ENCODE peak calls at places on chromosomes 2 and 18, in seven cellular contexts. R is PC-3, J is spleen, W is fibroblast of lung, S is GM23338, P is PC-9, I is left ventricle myocardium inferior. Z is an unnamed sample.

GRCh38 chr2:16246911-16247310 is 306.6 kb downstream of the MYCN start:
- DNase-seq in R (no peak), J (no peak), I (no peak), S (no peak), W (no peak), P (no peak), Z (no peak)

GRCh38 chr2:8677646-8678592 is 3.9 kb upstream of the ID2 start:
- DNase-seq in R (peak), J (peak), S (peak), P (no peak), W (peak), I (peak), Z (no peak)

GRCh38 chr2:231370749-231371429 is 24.6 kb upstream of the B3GNT7 start:
- DNase-seq in R (no peak), P (no peak), J (peak), S (peak), I (no peak), W (no peak), Z (no peak)

GRCh38 chr18:50429207-50429948 is 54.5 kb downstream of the SKA1 start:
- DNase-seq in R (peak), S (peak), J (no peak), I (no peak), P (no peak), W (peak), Z (no peak)

GRCh38 chr2:150860301-150860700 is 372.8 kb upstream of the RND3 start:
- DNase-seq in R (peak), I (no peak), J (no peak), P (no peak), W (no peak), S (no peak), Z (no peak)

GRCh38 chr2:156379069-156379468 is 46.5 kb upstream of the NR4A2 start:
- DNase-seq in S (no peak), W (no peak), R (no peak), P (no peak), I (no peak), J (no peak), Z (no peak)

GRCh38 chr2:3186766-3187165 is 190.9 kb downstream of the EIPR1 start:
- DNase-seq in R (no peak), S (no peak), J (peak), W (no peak), P (no peak), I (no peak), Z (no peak)

GRCh38 chr2:240463274-240463865 is 27.9 kb downstream of the GPC1 start:
- DNase-seq in W (no peak), I (peak), P (no peak), S (no peak), J (peak), R (no peak), Z (no peak)

GRCh38 chr18:7617738-7618422 is 50.8 kb downstream of the PTPRM start:
- DNase-seq in R (no peak), S (peak), P (no peak), J (no peak), W (peak), I (no peak), Z (no peak)

GRCh38 chr2:190882831-190883582 is 2.4 kb downstream of the GLS start:
- DNase-seq in R (peak), P (no peak), J (no peak), W (no peak), I (no peak), S (no peak), Z (no peak)

GRCh38 chr2:176470713-176471112 is 201.5 kb downstream of the MTX2 start:
- DNase-seq in P (no peak), S (no peak), W (no peak), J (no peak), I (no peak), R (no peak), Z (no peak)

GRCh38 chr2:190320696-190321095 is 1.1 kb upstream of the HIBCH start:
- DNase-seq in I (no peak), W (no peak), R (no peak), S (no peak), P (no peak), J (no peak), Z (no peak)

GRCh38 chr2:216622526-216622925 is 10.7 kb upstream of the IGFBP2 start:
- DNase-seq in S (no peak), I (no peak), J (no peak), W (no peak), R (no peak), P (no peak), Z (no peak)

GRCh38 chr2:190846746-190847145 is 33.9 kb upstream of the GLS start:
- DNase-seq in J (no peak), R (peak), P (peak), S (no peak), W (no peak), I (no peak), Z (no peak)

GRCh38 chr2:118847447-118848172 is at the start of gene EN1:
- DNase-seq in I (no peak), P (no peak), J (no peak), S (peak), W (peak), R (peak), Z (no peak)

GRCh38 chr2:63052411-63053234 is 2.0 kb downstream of the OTX1 start:
- DNase-seq in J (no peak), S (peak), P (no peak), W (no peak), I (no peak), R (no peak), Z (no peak)

GRCh38 chr18:48543228-48543627 is 4.4 kb downstream of the CTIF start:
- DNase-seq in R (peak), I (no peak), P (peak), J (no peak), W (no peak), S (peak), Z (no peak)

GRCh38 chr2:138035597-138036217 is 71.4 kb downstream of the HNMT start:
- DNase-seq in R (no peak), J (no peak), W (peak), S (no peak), P (peak), I (no peak), Z (no peak)

GRCh38 chr2:208250401-208250800 is 4.5 kb downstream of the IDH1 start:
- DNase-seq in J (no peak), I (no peak), P (peak), R (peak), S (no peak), W (peak), Z (no peak)

GRCh38 chr2:226423498-226423960 is 376.1 kb downstream of the IRS1 start:
- DNase-seq in R (peak), J (peak), I (no peak), W (peak), S (no peak), P (no peak), Z (peak)

GRCh38 chr2:136118819-136119716 is 1.1 kb upstream of the CXCR4 start:
- DNase-seq in P (no peak), I (peak), J (peak), S (peak), W (no peak), R (no peak), Z (peak)

DNA sequence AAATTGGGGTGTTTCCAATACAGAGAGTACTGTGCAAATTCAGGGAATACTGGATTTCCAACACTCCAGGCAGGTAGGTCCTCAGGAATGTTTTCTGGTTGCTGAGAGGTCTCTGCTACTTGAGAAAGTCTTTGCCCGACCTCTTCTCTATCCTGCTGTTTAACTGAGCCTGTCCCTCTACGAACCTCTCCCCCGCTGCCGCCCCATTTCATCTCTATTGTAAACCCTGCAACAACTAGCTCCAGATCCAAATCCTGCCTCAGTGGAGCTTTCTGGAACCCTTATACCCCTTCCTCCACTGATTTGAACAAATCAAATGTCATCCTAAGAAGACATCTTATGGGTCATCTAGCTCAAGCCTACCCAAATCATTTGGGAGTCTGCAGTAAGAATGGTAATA is 1.3 kb downstream of the EIF4E2 start:
- DNase-seq in S (no peak), W (no peak), I (no peak), J (no peak), R (no peak), P (no peak), Z (no peak)
- H3K4me3 ChIP-seq in S (peak), W (peak), I (peak), J (peak), R (peak), P (peak), Z (peak)

GRCh38 chr18:29004921-29005320 is 828.0 kb upstream of the CDH2 start:
- DNase-seq in I (no peak), J (no peak), P (no peak), S (no peak), W (no peak), R (no peak), Z (no peak)

GRCh38 chr18:29012364-29012763 is 835.4 kb upstream of the CDH2 start:
- DNase-seq in W (no peak), I (no peak), S (peak), P (no peak), R (no peak), J (no peak), Z (no peak)

GRCh38 chr18:29003194-29003593 is 826.3 kb upstream of the CDH2 start:
- DNase-seq in J (no peak), R (peak), W (no peak), S (no peak), P (no peak), I (no peak), Z (no peak)

GRCh38 chr18:29012874-29013273 is 835.9 kb upstream of the CDH2 start:
- DNase-seq in S (no peak), R (no peak), W (no peak), J (no peak), P (no peak), I (no peak), Z (no peak)

DNA sequence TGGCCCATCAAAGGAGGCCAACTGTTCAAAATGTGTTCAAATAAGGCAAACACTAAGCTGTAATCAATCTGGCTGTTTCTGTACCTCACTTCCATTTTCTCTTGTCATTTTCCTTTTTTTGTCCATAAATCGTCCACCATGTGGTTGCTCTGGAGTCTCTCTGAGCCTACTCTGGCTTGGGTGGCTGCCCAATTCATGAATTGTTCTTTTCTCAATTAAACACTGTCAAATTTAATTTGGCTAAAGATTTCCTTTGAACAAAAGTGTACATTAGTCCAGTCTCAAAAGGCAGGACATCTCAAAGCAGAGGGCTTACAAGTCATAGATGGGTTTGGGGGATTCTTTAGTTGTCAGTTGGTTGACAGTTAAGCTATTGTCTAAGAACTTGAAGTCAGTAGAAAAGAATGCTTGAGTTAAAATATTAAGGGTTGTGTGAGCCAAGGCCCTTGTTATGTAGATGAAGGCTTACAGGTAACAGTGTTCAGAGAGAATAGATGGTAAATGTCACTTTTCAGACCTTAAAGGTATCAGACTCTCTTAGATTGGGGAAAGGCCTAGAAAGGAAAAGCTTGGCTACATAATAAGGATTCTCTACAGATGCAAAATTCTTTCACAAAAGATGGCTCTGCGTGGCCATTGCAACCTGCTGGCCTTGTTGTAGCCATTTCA is 831.2 kb upstream of the CDH2 start:
- DNase-seq in I (no peak), R (no peak), P (no peak), J (no peak), S (peak), W (no peak), Z (no peak)
- H3K4me3 ChIP-seq in I (no peak), R (no peak), P (no peak), J (no peak), S (no peak), W (no peak), Z (no peak)

GRCh38 chr2:44170337-44170736 is 1.7 kb downstream of the PPM1B start:
- DNase-seq in J (no peak), W (peak), S (no peak), R (peak), P (no peak), I (no peak), Z (no peak)
- H3K4me3 ChIP-seq in J (peak), W (peak), S (peak), R (peak), P (peak), I (peak), Z (peak)

GRCh38 chr2:182954789-182955188 is 83.5 kb downstream of the NCKAP1 start:
- DNase-seq in W (no peak), I (no peak), J (no peak), P (no peak), S (no peak), R (no peak), Z (no peak)
- H3K4me3 ChIP-seq in W (no peak), I (no peak), J (no peak), P (no peak), S (no peak), R (no peak), Z (no peak)

DNA sequence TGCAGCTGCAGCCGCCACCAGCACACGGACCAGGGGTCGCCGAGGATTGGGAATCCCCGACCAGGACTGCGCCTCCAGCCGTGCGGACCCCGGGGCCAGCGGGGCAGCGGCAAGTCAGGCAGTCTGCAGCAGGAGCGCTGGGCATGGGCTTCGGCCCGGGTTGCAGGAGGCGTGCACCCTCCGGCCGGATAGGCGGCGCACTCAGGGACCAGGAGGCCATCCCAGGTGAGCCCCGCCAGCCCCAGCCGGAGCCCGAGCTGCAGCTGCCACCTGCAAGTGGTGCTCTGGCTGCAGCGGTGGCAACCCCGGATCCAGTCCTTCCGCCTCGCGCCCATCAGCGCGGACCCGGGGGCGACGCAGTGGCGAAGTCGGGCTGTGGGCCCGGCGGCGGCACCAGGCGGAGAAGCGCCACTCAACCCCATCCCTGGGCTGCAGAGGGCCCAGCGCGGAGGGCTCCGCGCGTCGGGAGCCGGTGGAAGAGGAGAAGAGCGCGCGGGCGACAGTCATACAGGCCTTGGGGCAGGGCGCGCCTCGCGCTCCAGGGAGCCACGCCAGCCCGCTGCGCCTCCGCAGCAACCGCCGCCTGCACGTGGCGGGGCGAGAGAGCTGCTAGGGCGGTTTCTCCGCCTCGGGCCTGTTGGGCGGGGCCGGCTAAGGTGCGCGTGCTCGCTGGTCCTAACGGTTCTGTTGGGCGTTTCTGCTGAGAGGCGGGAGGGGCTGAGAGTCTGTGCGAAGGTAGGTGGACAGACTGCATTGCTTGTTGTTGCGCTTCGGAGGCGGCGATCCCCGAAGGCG is 73.9 kb downstream of the RPIA start:
- DNase-seq in P (no peak), W (peak), I (no peak), J (peak), R (no peak), S (peak), Z (no peak)
- H3K4me3 ChIP-seq in P (no peak), W (peak), I (peak), J (peak), R (no peak), S (peak), Z (no peak)

GRCh38 chr2:44060990-44061389 is 65.2 kb upstream of the LRPPRC start:
- DNase-seq in S (no peak), W (no peak), R (no peak), J (no peak), P (no peak), I (no peak), Z (no peak)
- H3K4me3 ChIP-seq in S (no peak), W (no peak), R (no peak), J (no peak), P (no peak), I (no peak), Z (no peak)